ENCODE peak calls at places on chromosomes 7 and 10, in ten cellular contexts. One of them, this sample, is unnamed.

GRCh38 chr10:23094786-23095403 is 484 bp upstream of the MSRB2 start:
- DNase-seq in CD8-positive, alpha-beta T cell: no peak
- DNase-seq in pancreas: no peak
- DNase-seq in AG04449: no peak
- DNase-seq in heart right ventricle: no peak
- DNase-seq in spleen: no peak
- DNase-seq in adrenal gland: no peak
- DNase-seq in lower lobe of right lung: no peak
- DNase-seq in left ventricle myocardium inferior: no peak
- DNase-seq in colonic mucosa: no peak
- DNase-seq in this sample: no peak

GRCh38 chr10:46253076-46254006 is 33.5 kb upstream of the ANTXRL start:
- DNase-seq in CD8-positive, alpha-beta T cell: no peak
- DNase-seq in heart right ventricle: no peak
- DNase-seq in lower lobe of right lung: no peak
- DNase-seq in left ventricle myocardium inferior: no peak
- DNase-seq in spleen: no peak
- DNase-seq in colonic mucosa: peak
- DNase-seq in AG04449: no peak
- DNase-seq in adrenal gland: no peak
- DNase-seq in pancreas: no peak
- DNase-seq in this sample: no peak

GRCh38 chr7:36115448-36116321 is 37.4 kb upstream of the EEPD1 start:
- DNase-seq in AG04449: peak
- DNase-seq in adrenal gland: peak
- DNase-seq in pancreas: peak
- DNase-seq in colonic mucosa: peak
- DNase-seq in lower lobe of right lung: peak
- DNase-seq in spleen: no peak
- DNase-seq in heart right ventricle: peak
- DNase-seq in left ventricle myocardium inferior: peak
- DNase-seq in CD8-positive, alpha-beta T cell: no peak
- DNase-seq in this sample: peak

GRCh38 chr7:102018876-102019275 is 201.4 kb downstream of the CUX1 start:
- DNase-seq in colonic mucosa: no peak
- DNase-seq in lower lobe of right lung: no peak
- DNase-seq in spleen: peak
- DNase-seq in CD8-positive, alpha-beta T cell: no peak
- DNase-seq in AG04449: no peak
- DNase-seq in pancreas: no peak
- DNase-seq in heart right ventricle: no peak
- DNase-seq in adrenal gland: no peak
- DNase-seq in left ventricle myocardium inferior: no peak
- DNase-seq in this sample: no peak

GRCh38 chr7:30743371-30744074 is 8.4 kb upstream of the INMT start:
- DNase-seq in CD8-positive, alpha-beta T cell: no peak
- DNase-seq in pancreas: no peak
- DNase-seq in AG04449: no peak
- DNase-seq in heart right ventricle: peak
- DNase-seq in left ventricle myocardium inferior: peak
- DNase-seq in colonic mucosa: no peak
- DNase-seq in lower lobe of right lung: no peak
- DNase-seq in adrenal gland: no peak
- DNase-seq in spleen: no peak
- DNase-seq in this sample: no peak

GRCh38 chr7:44971188-44971907 is 7.5 kb downstream of the MYO1G start:
- DNase-seq in lower lobe of right lung: no peak
- DNase-seq in AG04449: no peak
- DNase-seq in spleen: peak
- DNase-seq in colonic mucosa: no peak
- DNase-seq in CD8-positive, alpha-beta T cell: no peak
- DNase-seq in adrenal gland: no peak
- DNase-seq in heart right ventricle: no peak
- DNase-seq in pancreas: no peak
- DNase-seq in left ventricle myocardium inferior: no peak
- DNase-seq in this sample: no peak

GRCh38 chr7:129298268-129298893 is 73.6 kb downstream of the AHCYL2 start:
- DNase-seq in spleen: no peak
- DNase-seq in lower lobe of right lung: peak
- DNase-seq in adrenal gland: peak
- DNase-seq in colonic mucosa: peak
- DNase-seq in pancreas: no peak
- DNase-seq in AG04449: no peak
- DNase-seq in CD8-positive, alpha-beta T cell: peak
- DNase-seq in heart right ventricle: peak
- DNase-seq in left ventricle myocardium inferior: no peak
- DNase-seq in this sample: peak

GRCh38 chr10:64286533-64286932 is 765.3 kb downstream of the REEP3 start:
- DNase-seq in adrenal gland: no peak
- DNase-seq in heart right ventricle: no peak
- DNase-seq in AG04449: no peak
- DNase-seq in pancreas: no peak
- DNase-seq in colonic mucosa: no peak
- DNase-seq in lower lobe of right lung: no peak
- DNase-seq in left ventricle myocardium inferior: no peak
- DNase-seq in spleen: no peak
- DNase-seq in CD8-positive, alpha-beta T cell: no peak
- DNase-seq in this sample: no peak

GRCh38 chr10:114157912-114158311 is 16.1 kb downstream of the CCDC186 start:
- DNase-seq in spleen: no peak
- DNase-seq in CD8-positive, alpha-beta T cell: no peak
- DNase-seq in lower lobe of right lung: no peak
- DNase-seq in heart right ventricle: no peak
- DNase-seq in AG04449: no peak
- DNase-seq in pancreas: no peak
- DNase-seq in left ventricle myocardium inferior: no peak
- DNase-seq in adrenal gland: no peak
- DNase-seq in colonic mucosa: no peak
- DNase-seq in this sample: no peak

GRCh38 chr10:91519899-91520514 is 109.9 kb downstream of the HECTD2 start:
- DNase-seq in AG04449: no peak
- DNase-seq in lower lobe of right lung: no peak
- DNase-seq in pancreas: peak
- DNase-seq in heart right ventricle: no peak
- DNase-seq in adrenal gland: no peak
- DNase-seq in colonic mucosa: no peak
- DNase-seq in left ventricle myocardium inferior: no peak
- DNase-seq in spleen: no peak
- DNase-seq in CD8-positive, alpha-beta T cell: no peak
- DNase-seq in this sample: no peak

GRCh38 chr7:129840757-129841156 is 112.0 kb downstream of the UBE2H start:
- DNase-seq in CD8-positive, alpha-beta T cell: no peak
- DNase-seq in left ventricle myocardium inferior: no peak
- DNase-seq in AG04449: no peak
- DNase-seq in heart right ventricle: no peak
- DNase-seq in adrenal gland: peak
- DNase-seq in lower lobe of right lung: no peak
- DNase-seq in spleen: no peak
- DNase-seq in colonic mucosa: no peak
- DNase-seq in pancreas: no peak
- DNase-seq in this sample: no peak

GRCh38 chr10:3856593-3856992 is 71.6 kb upstream of the KLF6 start:
- DNase-seq in pancreas: no peak
- DNase-seq in heart right ventricle: no peak
- DNase-seq in AG04449: no peak
- DNase-seq in CD8-positive, alpha-beta T cell: no peak
- DNase-seq in adrenal gland: no peak
- DNase-seq in spleen: no peak
- DNase-seq in lower lobe of right lung: no peak
- DNase-seq in left ventricle myocardium inferior: no peak
- DNase-seq in colonic mucosa: no peak
- DNase-seq in this sample: no peak

GRCh38 chr7:73899731-73900142 is 38.8 kb downstream of the TMEM270 start:
- DNase-seq in pancreas: no peak
- DNase-seq in adrenal gland: peak
- DNase-seq in colonic mucosa: peak
- DNase-seq in spleen: no peak
- DNase-seq in CD8-positive, alpha-beta T cell: no peak
- DNase-seq in heart right ventricle: peak
- DNase-seq in left ventricle myocardium inferior: no peak
- DNase-seq in lower lobe of right lung: no peak
- DNase-seq in AG04449: peak
- DNase-seq in this sample: peak

GRCh38 chr10:72694476-72695369 is 2.8 kb downstream of the MCU start:
- DNase-seq in lower lobe of right lung: no peak
- DNase-seq in spleen: no peak
- DNase-seq in AG04449: no peak
- DNase-seq in colonic mucosa: no peak
- DNase-seq in adrenal gland: peak
- DNase-seq in left ventricle myocardium inferior: no peak
- DNase-seq in heart right ventricle: no peak
- DNase-seq in pancreas: no peak
- DNase-seq in CD8-positive, alpha-beta T cell: no peak
- DNase-seq in this sample: no peak
- H3K4me3 ChIP-seq in lower lobe of right lung: no peak
- H3K4me3 ChIP-seq in spleen: no peak
- H3K4me3 ChIP-seq in AG04449: peak
- H3K4me3 ChIP-seq in colonic mucosa: no peak
- H3K4me3 ChIP-seq in adrenal gland: no peak
- H3K4me3 ChIP-seq in left ventricle myocardium inferior: no peak
- H3K4me3 ChIP-seq in heart right ventricle: no peak
- H3K4me3 ChIP-seq in pancreas: no peak
- H3K4me3 ChIP-seq in CD8-positive, alpha-beta T cell: no peak
- H3K4me3 ChIP-seq in this sample: no peak

GRCh38 chr7:54837761-54838539 is 78.9 kb upstream of the SEC61G start:
- DNase-seq in adrenal gland: no peak
- DNase-seq in heart right ventricle: no peak
- DNase-seq in AG04449: no peak
- DNase-seq in spleen: no peak
- DNase-seq in colonic mucosa: no peak
- DNase-seq in pancreas: no peak
- DNase-seq in lower lobe of right lung: no peak
- DNase-seq in CD8-positive, alpha-beta T cell: no peak
- DNase-seq in left ventricle myocardium inferior: no peak
- DNase-seq in this sample: no peak

GRCh38 chr7:54841772-54842707 is 83.0 kb upstream of the SEC61G start:
- DNase-seq in CD8-positive, alpha-beta T cell: no peak
- DNase-seq in adrenal gland: peak
- DNase-seq in lower lobe of right lung: peak
- DNase-seq in spleen: no peak
- DNase-seq in AG04449: peak
- DNase-seq in left ventricle myocardium inferior: peak
- DNase-seq in colonic mucosa: peak
- DNase-seq in heart right ventricle: peak
- DNase-seq in pancreas: peak
- DNase-seq in this sample: peak

GRCh38 chr7:54838540-54838925 is 79.5 kb upstream of the SEC61G start:
- DNase-seq in colonic mucosa: no peak
- DNase-seq in CD8-positive, alpha-beta T cell: no peak
- DNase-seq in spleen: no peak
- DNase-seq in adrenal gland: no peak
- DNase-seq in heart right ventricle: no peak
- DNase-seq in left ventricle myocardium inferior: no peak
- DNase-seq in lower lobe of right lung: no peak
- DNase-seq in AG04449: no peak
- DNase-seq in pancreas: no peak
- DNase-seq in this sample: no peak

GRCh38 chr7:54837167-54837566 is 78.2 kb upstream of the SEC61G start:
- DNase-seq in AG04449: no peak
- DNase-seq in adrenal gland: no peak
- DNase-seq in spleen: no peak
- DNase-seq in CD8-positive, alpha-beta T cell: no peak
- DNase-seq in left ventricle myocardium inferior: no peak
- DNase-seq in heart right ventricle: no peak
- DNase-seq in lower lobe of right lung: no peak
- DNase-seq in pancreas: no peak
- DNase-seq in colonic mucosa: no peak
- DNase-seq in this sample: no peak

DNA sequence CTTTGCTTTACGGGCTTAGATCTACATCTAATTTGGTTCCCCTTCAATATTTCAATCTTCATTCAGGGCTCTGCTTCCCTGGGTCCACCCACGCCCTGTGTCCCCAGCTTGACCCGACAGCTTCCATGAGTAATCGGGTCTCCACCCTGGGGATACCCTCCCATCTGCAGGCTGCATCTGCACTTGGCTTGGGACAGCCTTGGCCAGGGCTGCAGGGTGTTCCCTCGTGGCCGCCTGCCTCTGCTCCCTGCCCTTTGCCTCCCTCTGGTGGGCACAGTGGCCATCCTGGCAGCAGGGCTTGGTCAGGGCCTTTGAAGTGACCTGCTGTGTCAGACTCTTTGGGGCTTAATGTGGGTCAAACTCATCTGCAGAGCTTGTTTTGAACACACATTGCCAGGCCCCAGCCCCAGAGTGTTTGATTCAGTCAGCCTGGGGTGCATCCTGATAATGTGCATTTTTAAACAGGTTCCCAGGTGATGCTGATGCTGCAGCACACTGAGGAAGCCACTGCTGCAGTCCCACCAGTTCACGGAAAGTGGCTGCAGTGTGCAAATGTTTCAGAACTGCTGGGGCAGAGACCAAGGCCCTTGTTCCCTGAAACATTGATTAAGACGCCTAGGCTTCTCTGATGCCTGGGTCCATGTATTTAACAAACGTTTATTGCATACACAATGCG is 80.7 kb upstream of the SEC61G start:
- DNase-seq in heart right ventricle: peak
- DNase-seq in lower lobe of right lung: peak
- DNase-seq in spleen: peak
- DNase-seq in CD8-positive, alpha-beta T cell: no peak
- DNase-seq in AG04449: no peak
- DNase-seq in colonic mucosa: peak
- DNase-seq in left ventricle myocardium inferior: peak
- DNase-seq in adrenal gland: peak
- DNase-seq in pancreas: peak
- DNase-seq in this sample: no peak
- TF ChIP-seq CTCF in heart right ventricle: peak
- TF ChIP-seq CTCF in lower lobe of right lung: peak
- TF ChIP-seq CTCF in spleen: peak
- TF ChIP-seq CTCF in CD8-positive, alpha-beta T cell: no peak
- TF ChIP-seq CTCF in AG04449: peak
- TF ChIP-seq CTCF in colonic mucosa: peak
- TF ChIP-seq CTCF in left ventricle myocardium inferior: peak
- TF ChIP-seq CTCF in adrenal gland: peak
- TF ChIP-seq CTCF in pancreas: peak
- TF ChIP-seq CTCF in this sample: peak

DNA sequence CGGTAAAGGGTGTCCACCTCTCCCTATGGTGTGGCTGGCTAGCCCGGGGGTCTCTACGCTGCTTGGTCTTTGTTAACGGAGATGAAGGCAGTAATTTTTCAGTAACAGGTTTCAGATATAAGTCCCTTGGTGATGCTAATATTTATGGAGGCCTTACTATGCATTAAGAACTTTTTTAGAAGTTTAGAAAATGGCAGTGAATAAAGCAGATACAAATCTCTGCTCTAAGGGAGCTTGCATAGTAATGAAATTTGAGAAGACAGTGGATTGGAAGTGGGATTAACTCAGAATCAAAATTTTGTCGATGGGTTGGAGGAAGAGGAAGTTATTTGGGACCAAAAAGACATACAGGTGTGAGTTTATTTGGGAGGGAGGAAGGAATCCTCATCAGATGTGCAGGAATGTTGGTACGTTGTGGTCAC is 445 bp downstream of the SSBP1 start:
- DNase-seq in AG04449: no peak
- DNase-seq in adrenal gland: no peak
- DNase-seq in left ventricle myocardium inferior: no peak
- DNase-seq in heart right ventricle: no peak
- DNase-seq in CD8-positive, alpha-beta T cell: no peak
- DNase-seq in colonic mucosa: no peak
- DNase-seq in spleen: no peak
- DNase-seq in lower lobe of right lung: no peak
- DNase-seq in pancreas: no peak
- DNase-seq in this sample: no peak
- H3K4me3 ChIP-seq in AG04449: peak
- H3K4me3 ChIP-seq in adrenal gland: peak
- H3K4me3 ChIP-seq in left ventricle myocardium inferior: peak
- H3K4me3 ChIP-seq in heart right ventricle: peak
- H3K4me3 ChIP-seq in CD8-positive, alpha-beta T cell: peak
- H3K4me3 ChIP-seq in colonic mucosa: peak
- H3K4me3 ChIP-seq in spleen: peak
- H3K4me3 ChIP-seq in lower lobe of right lung: peak
- H3K4me3 ChIP-seq in pancreas: peak
- H3K4me3 ChIP-seq in this sample: peak

GRCh38 chr7:32179567-32179966 is 109.4 kb upstream of the PDE1C start:
- DNase-seq in spleen: no peak
- DNase-seq in left ventricle myocardium inferior: no peak
- DNase-seq in AG04449: no peak
- DNase-seq in colonic mucosa: no peak
- DNase-seq in adrenal gland: no peak
- DNase-seq in pancreas: no peak
- DNase-seq in CD8-positive, alpha-beta T cell: no peak
- DNase-seq in lower lobe of right lung: no peak
- DNase-seq in heart right ventricle: no peak
- DNase-seq in this sample: no peak
- TF ChIP-seq CTCF in spleen: no peak
- TF ChIP-seq CTCF in left ventricle myocardium inferior: no peak
- TF ChIP-seq CTCF in AG04449: no peak
- TF ChIP-seq CTCF in colonic mucosa: no peak
- TF ChIP-seq CTCF in adrenal gland: no peak
- TF ChIP-seq CTCF in pancreas: no peak
- TF ChIP-seq CTCF in CD8-positive, alpha-beta T cell: no peak
- TF ChIP-seq CTCF in lower lobe of right lung: no peak
- TF ChIP-seq CTCF in heart right ventricle: no peak
- TF ChIP-seq CTCF in this sample: no peak

This sample was measured in BJ.